ENCODE peak calls at places on chromosomes 2 and 18, in five cellular contexts. N, V, U, M and Z are unnamed samples.

GRCh38 chr2:158644139-158644538 is 151.0 kb upstream of the DAPL1 start:
- DNase-seq in M (no peak), V (no peak), N (no peak), U (no peak), Z (no peak)

GRCh38 chr2:20205915-20206524 is 18.9 kb downstream of the SDC1 start:
- DNase-seq in M (no peak), U (no peak), V (no peak), N (no peak), Z (no peak)

GRCh38 chr18:7609617-7610016 is 42.5 kb downstream of the PTPRM start:
- DNase-seq in N (no peak), V (no peak), M (no peak), U (no peak), Z (no peak)

GRCh38 chr2:45585267-45585861 is 25.7 kb downstream of the SRBD1 start:
- DNase-seq in V (no peak), U (no peak), N (no peak), M (no peak), Z (no peak)

GRCh38 chr18:48997985-48998831 is 47.4 kb upstream of the SMAD7 start:
- DNase-seq in M (no peak), N (peak), V (no peak), U (no peak), Z (no peak)

GRCh38 chr2:68251855-68252406 is 401 bp downstream of the PPP3R1 start:
- DNase-seq in N (no peak), U (peak), V (peak), M (no peak), Z (peak)

GRCh38 chr2:208097801-208098200 is 26.5 kb downstream of the CRYGD start:
- DNase-seq in M (no peak), U (no peak), V (no peak), N (no peak), Z (no peak)

GRCh38 chr2:233919319-233919718 is 2.1 kb downstream of the TRPM8 start:
- DNase-seq in V (no peak), U (no peak), N (no peak), M (no peak), Z (no peak)

GRCh38 chr2:25103287-25103871 is 61.5 kb downstream of the EFR3B start:
- DNase-seq in U (no peak), V (no peak), N (peak), M (no peak), Z (no peak)

GRCh38 chr2:133194777-133195335 is 373.4 kb downstream of the NCKAP5 start:
- DNase-seq in V (no peak), N (no peak), U (no peak), M (no peak), Z (no peak)

GRCh38 chr2:208318127-208318526 is 52.1 kb downstream of the PIKFYVE start:
- DNase-seq in U (no peak), M (no peak), N (no peak), V (no peak), Z (no peak)

GRCh38 chr2:142874293-142874814 is 3.1 kb upstream of the KYNU start:
- DNase-seq in M (no peak), U (no peak), V (no peak), N (peak), Z (no peak)

GRCh38 chr2:43222472-43223146 is 3.8 kb downstream of the ZFP36L2 start:
- DNase-seq in M (no peak), V (no peak), N (no peak), U (no peak), Z (no peak)

GRCh38 chr2:65017335-65017734 is 28.1 kb downstream of the SLC1A4 start:
- DNase-seq in M (no peak), U (no peak), N (no peak), V (no peak), Z (no peak)

GRCh38 chr2:42048318-42049251 is 764 bp downstream of the PKDCC start:
- DNase-seq in M (no peak), N (no peak), U (no peak), V (no peak), Z (no peak)

GRCh38 chr2:67954125-67954748 is 108.6 kb downstream of the C1D start:
- DNase-seq in M (no peak), V (no peak), N (no peak), U (no peak), Z (no peak)

GRCh38 chr2:31113765-31114164 is 24.5 kb downstream of the GALNT14 start:
- DNase-seq in N (no peak), M (no peak), V (no peak), U (no peak), Z (no peak)

GRCh38 chr2:153939124-153939796 is 67.5 kb downstream of the GALNT13 start:
- DNase-seq in M (no peak), V (no peak), U (no peak), N (no peak), Z (no peak)

GRCh38 chr2:119810039-119810630 is 50.4 kb downstream of the PTPN4 start:
- DNase-seq in N (no peak), M (no peak), V (no peak), U (no peak), Z (no peak)

GRCh38 chr2:67991456-67991855 is 71.3 kb downstream of the C1D start:
- DNase-seq in V (no peak), N (no peak), U (no peak), M (no peak), Z (no peak)

GRCh38 chr18:22084547-22084946 is 84.8 kb upstream of the GATA6 start:
- DNase-seq in U (no peak), M (no peak), N (no peak), V (no peak), Z (no peak)

GRCh38 chr2:211802611-211803010 is 736.0 kb downstream of the ERBB4 start:
- DNase-seq in M (no peak), U (no peak), N (no peak), V (no peak), Z (no peak)

GRCh38 chr2:30385327-30385726 is 61.7 kb upstream of the LCLAT1 start:
- DNase-seq in V (no peak), N (no peak), U (no peak), M (no peak), Z (no peak)

GRCh38 chr2:180219471-180219870 is 212.4 kb upstream of the CWC22 start:
- DNase-seq in V (no peak), U (no peak), N (no peak), M (no peak), Z (no peak)

GRCh38 chr2:54942373-54942772 is 107.9 kb downstream of the RTN4 start:
- DNase-seq in N (no peak), M (peak), V (no peak), U (no peak), Z (no peak)

GRCh38 chr2:100818606-100819364 is 1.2 kb upstream of the NPAS2 start:
- DNase-seq in N (peak), M (no peak), V (no peak), U (peak), Z (peak)